ENCODE peak calls at places on chromosomes 1 and 21, in four cellular contexts. One of them, this sample, is unnamed.

GRCh38 chr1:92575123-92575522 is 88.4 kb upstream of the GFI1 start:
- DNase-seq in kidney epithelial cell: no peak
- DNase-seq in IMR-90: no peak
- DNase-seq in body of pancreas: no peak
- DNase-seq in this sample: no peak

GRCh38 chr1:205680073-205680851 is at the start of gene SLC45A3:
- DNase-seq in kidney epithelial cell: no peak
- DNase-seq in IMR-90: no peak
- DNase-seq in body of pancreas: peak
- DNase-seq in this sample: no peak

GRCh38 chr1:213779228-213779627 is 208.5 kb upstream of the PROX1 start:
- DNase-seq in kidney epithelial cell: no peak
- DNase-seq in IMR-90: no peak
- DNase-seq in body of pancreas: no peak
- DNase-seq in this sample: no peak

GRCh38 chr21:44724926-44725325 is 13.6 kb upstream of the TSPEAR start:
- DNase-seq in kidney epithelial cell: no peak
- DNase-seq in IMR-90: no peak
- DNase-seq in body of pancreas: no peak
- DNase-seq in this sample: no peak

GRCh38 chr1:2335721-2336475 is 55.5 kb downstream of the MORN1 start:
- DNase-seq in kidney epithelial cell: no peak
- DNase-seq in IMR-90: no peak
- DNase-seq in body of pancreas: no peak
- DNase-seq in this sample: no peak

GRCh38 chr21:42039470-42039901 is 29.3 kb upstream of the ZBTB21 start:
- DNase-seq in kidney epithelial cell: no peak
- DNase-seq in IMR-90: peak
- DNase-seq in body of pancreas: peak
- DNase-seq in this sample: no peak

GRCh38 chr1:150551049-150551783 is 2.0 kb downstream of the ADAMTSL4 start:
- DNase-seq in kidney epithelial cell: no peak
- DNase-seq in IMR-90: no peak
- DNase-seq in body of pancreas: no peak
- DNase-seq in this sample: no peak

GRCh38 chr1:20921285-20921684 is 134.2 kb upstream of the HP1BP3 start:
- DNase-seq in kidney epithelial cell: no peak
- DNase-seq in IMR-90: peak
- DNase-seq in body of pancreas: no peak
- DNase-seq in this sample: no peak

GRCh38 chr1:226626577-226626956 is 78.0 kb downstream of the STUM start:
- DNase-seq in kidney epithelial cell: no peak
- DNase-seq in IMR-90: peak
- DNase-seq in body of pancreas: peak
- DNase-seq in this sample: peak

GRCh38 chr1:19764848-19765247 is 34.9 kb downstream of the TMCO4 start:
- DNase-seq in kidney epithelial cell: peak
- DNase-seq in IMR-90: no peak
- DNase-seq in body of pancreas: no peak
- DNase-seq in this sample: peak

GRCh38 chr21:34990842-34991241 is 58.3 kb downstream of the RUNX1 start:
- DNase-seq in kidney epithelial cell: no peak
- DNase-seq in IMR-90: no peak
- DNase-seq in body of pancreas: no peak
- DNase-seq in this sample: no peak

GRCh38 chr1:198056255-198056654 is 100.5 kb upstream of the NEK7 start:
- DNase-seq in kidney epithelial cell: no peak
- DNase-seq in IMR-90: no peak
- DNase-seq in body of pancreas: no peak
- DNase-seq in this sample: peak
- TF ChIP-seq CTCF in kidney epithelial cell: peak
- TF ChIP-seq CTCF in IMR-90: no peak
- TF ChIP-seq CTCF in body of pancreas: peak
- TF ChIP-seq CTCF in this sample: peak

GRCh38 chr1:29416267-29416666 is 179.9 kb downstream of the PTPRU start:
- DNase-seq in kidney epithelial cell: no peak
- DNase-seq in IMR-90: no peak
- DNase-seq in body of pancreas: no peak
- DNase-seq in this sample: no peak
- TF ChIP-seq CTCF in kidney epithelial cell: no peak
- TF ChIP-seq CTCF in IMR-90: no peak
- TF ChIP-seq CTCF in body of pancreas: no peak
- TF ChIP-seq CTCF in this sample: no peak

GRCh38 chr1:209257454-209257853 is 326.1 kb upstream of the CAMK1G start:
- DNase-seq in kidney epithelial cell: no peak
- DNase-seq in IMR-90: no peak
- DNase-seq in body of pancreas: no peak
- DNase-seq in this sample: no peak
- TF ChIP-seq CTCF in kidney epithelial cell: no peak
- TF ChIP-seq CTCF in IMR-90: no peak
- TF ChIP-seq CTCF in body of pancreas: no peak
- TF ChIP-seq CTCF in this sample: no peak

GRCh38 chr1:230568008-230568407 is 74.3 kb upstream of the COG2 start:
- DNase-seq in kidney epithelial cell: no peak
- DNase-seq in IMR-90: peak
- DNase-seq in body of pancreas: peak
- DNase-seq in this sample: peak
- TF ChIP-seq CTCF in kidney epithelial cell: peak
- TF ChIP-seq CTCF in IMR-90: no peak
- TF ChIP-seq CTCF in body of pancreas: peak
- TF ChIP-seq CTCF in this sample: peak

GRCh38 chr1:96752394-96752793 is 30.8 kb downstream of the PTBP2 start:
- DNase-seq in kidney epithelial cell: no peak
- DNase-seq in IMR-90: no peak
- DNase-seq in body of pancreas: no peak
- DNase-seq in this sample: no peak

DNA sequence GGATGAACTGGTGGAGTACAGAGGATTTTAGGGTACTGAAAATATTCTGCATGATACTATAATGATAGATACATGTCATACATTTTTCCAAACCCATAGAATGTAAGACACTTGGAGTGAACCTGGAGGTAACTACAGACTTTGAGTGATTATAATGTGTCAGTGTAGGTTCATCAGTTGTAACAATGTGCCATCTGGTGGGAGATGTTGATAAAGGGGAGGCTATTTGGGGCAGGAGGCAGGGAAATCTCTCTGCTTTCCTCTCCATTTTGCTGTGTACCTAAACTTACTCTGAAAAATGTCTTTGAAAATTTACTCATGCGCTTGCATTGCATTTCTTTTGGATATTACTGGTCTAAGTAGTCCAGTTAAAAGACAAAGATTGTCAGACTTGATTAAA is 35.2 kb downstream of the PTBP2 start:
- DNase-seq in kidney epithelial cell: no peak
- DNase-seq in IMR-90: no peak
- DNase-seq in body of pancreas: no peak
- DNase-seq in this sample: no peak
- TF ChIP-seq CTCF in kidney epithelial cell: no peak
- TF ChIP-seq CTCF in IMR-90: no peak
- TF ChIP-seq CTCF in body of pancreas: no peak
- TF ChIP-seq CTCF in this sample: no peak

DNA sequence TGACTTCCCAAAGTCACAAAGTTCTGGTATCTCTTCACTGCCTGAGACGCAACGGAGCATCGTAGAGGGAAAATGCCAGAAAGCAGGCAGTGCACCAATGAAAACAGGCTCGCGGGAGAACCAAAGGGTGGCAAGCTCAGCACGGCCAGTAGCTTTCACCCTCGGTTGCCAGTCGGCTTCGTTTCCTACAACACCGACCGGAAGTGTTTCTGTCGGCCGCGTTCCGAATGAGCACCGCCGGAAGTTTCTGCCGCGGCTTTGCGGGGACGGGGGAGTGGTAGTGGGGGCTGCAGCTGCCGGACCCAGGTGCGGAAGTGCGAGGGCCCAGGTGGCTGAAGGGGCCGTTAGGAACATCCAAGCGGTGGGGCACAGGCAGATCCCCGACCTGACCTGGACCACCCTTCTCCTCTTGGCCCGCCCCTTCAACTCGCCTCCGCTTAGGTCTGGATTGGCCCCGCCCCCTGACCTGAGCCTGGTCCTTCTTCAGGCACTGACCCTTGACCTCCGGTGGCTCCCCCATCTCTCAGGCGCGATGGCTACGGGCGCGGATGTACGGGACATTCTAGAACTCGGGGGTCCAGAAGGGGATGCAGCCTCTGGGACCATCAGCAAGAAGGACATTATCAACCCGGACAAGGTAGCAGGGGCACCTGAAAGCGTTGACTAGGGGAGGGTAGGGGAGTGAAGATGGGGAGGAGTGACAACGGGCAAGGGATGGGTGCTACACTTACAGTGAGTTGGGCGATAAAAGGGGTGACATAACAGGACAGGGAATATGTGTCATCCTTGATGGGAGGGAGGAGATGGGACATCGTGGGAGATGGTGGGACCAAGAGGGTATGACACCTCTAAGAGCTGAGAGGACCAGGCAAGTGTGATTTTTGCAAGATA is at the start of gene DMAP1:
- DNase-seq in kidney epithelial cell: no peak
- DNase-seq in IMR-90: peak
- DNase-seq in body of pancreas: peak
- DNase-seq in this sample: peak
- TF ChIP-seq CTCF in kidney epithelial cell: no peak
- TF ChIP-seq CTCF in IMR-90: peak
- TF ChIP-seq CTCF in body of pancreas: peak
- TF ChIP-seq CTCF in this sample: no peak

GRCh38 chr1:155910621-155911121 is 478 bp downstream of the RIT1 start:
- DNase-seq in kidney epithelial cell: no peak
- DNase-seq in IMR-90: peak
- DNase-seq in body of pancreas: peak
- DNase-seq in this sample: peak
- TF ChIP-seq CTCF in kidney epithelial cell: no peak
- TF ChIP-seq CTCF in IMR-90: no peak
- TF ChIP-seq CTCF in body of pancreas: no peak
- TF ChIP-seq CTCF in this sample: no peak

This sample was measured in GM12865.